ENCODE peak calls at places on chromosomes 13 and 19, in four cellular contexts. One of them, this sample, is unnamed.

GRCh38 chr13:20387441-20387971 is 138.2 kb downstream of the CRYL1 start:
- DNase-seq in stromal cell of bone marrow: no peak
- DNase-seq in stimulated activated CD4-positive, alpha-beta T cell treated with anti-CD3 and anti-CD28 coated beads, Interleukin-15, amount 100 ng/mL, for 1 hour: no peak
- DNase-seq in GDM1: no peak
- DNase-seq in this sample: no peak

GRCh38 chr13:37618554-37618953 is 20.0 kb upstream of the POSTN start:
- DNase-seq in stromal cell of bone marrow: peak
- DNase-seq in stimulated activated CD4-positive, alpha-beta T cell treated with anti-CD3 and anti-CD28 coated beads, Interleukin-15, amount 100 ng/mL, for 1 hour: no peak
- DNase-seq in GDM1: no peak
- DNase-seq in this sample: no peak

GRCh38 chr13:33692531-33692930 is 125.4 kb upstream of the RFC3 start:
- DNase-seq in stromal cell of bone marrow: no peak
- DNase-seq in stimulated activated CD4-positive, alpha-beta T cell treated with anti-CD3 and anti-CD28 coated beads, Interleukin-15, amount 100 ng/mL, for 1 hour: no peak
- DNase-seq in GDM1: no peak
- DNase-seq in this sample: no peak

GRCh38 chr19:35354898-35355297 is 3.4 kb upstream of the FFAR3 start:
- DNase-seq in stromal cell of bone marrow: no peak
- DNase-seq in stimulated activated CD4-positive, alpha-beta T cell treated with anti-CD3 and anti-CD28 coated beads, Interleukin-15, amount 100 ng/mL, for 1 hour: no peak
- DNase-seq in GDM1: no peak
- DNase-seq in this sample: peak

GRCh38 chr19:19581391-19581790 is 37.1 kb downstream of the PBX4 start:
- DNase-seq in stromal cell of bone marrow: no peak
- DNase-seq in stimulated activated CD4-positive, alpha-beta T cell treated with anti-CD3 and anti-CD28 coated beads, Interleukin-15, amount 100 ng/mL, for 1 hour: no peak
- DNase-seq in GDM1: no peak
- DNase-seq in this sample: no peak

GRCh38 chr13:97502192-97502591 is 68.2 kb downstream of the RAP2A start:
- DNase-seq in stromal cell of bone marrow: peak
- DNase-seq in stimulated activated CD4-positive, alpha-beta T cell treated with anti-CD3 and anti-CD28 coated beads, Interleukin-15, amount 100 ng/mL, for 1 hour: no peak
- DNase-seq in GDM1: no peak
- DNase-seq in this sample: no peak

GRCh38 chr19:14428882-14429416 is 4.2 kb upstream of the PKN1 start:
- DNase-seq in stromal cell of bone marrow: no peak
- DNase-seq in stimulated activated CD4-positive, alpha-beta T cell treated with anti-CD3 and anti-CD28 coated beads, Interleukin-15, amount 100 ng/mL, for 1 hour: no peak
- DNase-seq in GDM1: no peak
- DNase-seq in this sample: no peak

GRCh38 chr13:113997845-113998751 is 24.2 kb upstream of the C13orf46 start:
- DNase-seq in stromal cell of bone marrow: peak
- DNase-seq in stimulated activated CD4-positive, alpha-beta T cell treated with anti-CD3 and anti-CD28 coated beads, Interleukin-15, amount 100 ng/mL, for 1 hour: no peak
- DNase-seq in GDM1: no peak
- DNase-seq in this sample: no peak

GRCh38 chr13:73602295-73602694 is 531.9 kb downstream of the KLF12 start:
- DNase-seq in stromal cell of bone marrow: no peak
- DNase-seq in stimulated activated CD4-positive, alpha-beta T cell treated with anti-CD3 and anti-CD28 coated beads, Interleukin-15, amount 100 ng/mL, for 1 hour: no peak
- DNase-seq in GDM1: no peak
- DNase-seq in this sample: no peak

GRCh38 chr13:57045816-57046691 is 94.7 kb upstream of the PRR20A start:
- DNase-seq in stromal cell of bone marrow: no peak
- DNase-seq in stimulated activated CD4-positive, alpha-beta T cell treated with anti-CD3 and anti-CD28 coated beads, Interleukin-15, amount 100 ng/mL, for 1 hour: no peak
- DNase-seq in GDM1: no peak
- DNase-seq in this sample: no peak

GRCh38 chr13:112187527-112188297 is 120.8 kb downstream of the SOX1 start:
- DNase-seq in stromal cell of bone marrow: no peak
- DNase-seq in stimulated activated CD4-positive, alpha-beta T cell treated with anti-CD3 and anti-CD28 coated beads, Interleukin-15, amount 100 ng/mL, for 1 hour: no peak
- DNase-seq in GDM1: no peak
- DNase-seq in this sample: no peak

GRCh38 chr19:10683582-10683981 is 17.7 kb upstream of the QTRT1 start:
- DNase-seq in stromal cell of bone marrow: no peak
- DNase-seq in stimulated activated CD4-positive, alpha-beta T cell treated with anti-CD3 and anti-CD28 coated beads, Interleukin-15, amount 100 ng/mL, for 1 hour: no peak
- DNase-seq in GDM1: no peak
- DNase-seq in this sample: no peak

GRCh38 chr19:38831142-38831605 is 420 bp downstream of the ECH1 start:
- DNase-seq in stromal cell of bone marrow: peak
- DNase-seq in stimulated activated CD4-positive, alpha-beta T cell treated with anti-CD3 and anti-CD28 coated beads, Interleukin-15, amount 100 ng/mL, for 1 hour: no peak
- DNase-seq in GDM1: no peak
- DNase-seq in this sample: peak

GRCh38 chr19:32223595-32224370 is 121.6 kb upstream of the ZNF507 start:
- DNase-seq in stromal cell of bone marrow: no peak
- DNase-seq in stimulated activated CD4-positive, alpha-beta T cell treated with anti-CD3 and anti-CD28 coated beads, Interleukin-15, amount 100 ng/mL, for 1 hour: no peak
- DNase-seq in GDM1: no peak
- DNase-seq in this sample: peak

GRCh38 chr13:26722321-26722720 is 38.3 kb downstream of the GPR12 start:
- DNase-seq in stromal cell of bone marrow: no peak
- DNase-seq in stimulated activated CD4-positive, alpha-beta T cell treated with anti-CD3 and anti-CD28 coated beads, Interleukin-15, amount 100 ng/mL, for 1 hour: no peak
- DNase-seq in GDM1: no peak
- DNase-seq in this sample: no peak

GRCh38 chr19:5436101-5436947 is 18.9 kb upstream of the ZNRF4 start:
- DNase-seq in stromal cell of bone marrow: no peak
- DNase-seq in stimulated activated CD4-positive, alpha-beta T cell treated with anti-CD3 and anti-CD28 coated beads, Interleukin-15, amount 100 ng/mL, for 1 hour: no peak
- DNase-seq in GDM1: no peak
- DNase-seq in this sample: no peak

This sample was measured in cardiac septum.